ENCODE peak calls at places on chromosomes 11 and 22, in seven cellular contexts. U, W, Z, T, Q, G and S are unnamed samples.

GRCh38 chr11:124086447-124086846 is 28.8 kb upstream of the VWA5A start:
- DNase-seq in U (no peak), W (no peak), Z (no peak), T (no peak), Q (no peak), G (no peak), S (peak)

GRCh38 chr11:75371930-75372876 is 20.7 kb upstream of the ARRB1 start:
- DNase-seq in U (no peak), W (no peak), Z (no peak), T (no peak), Q (no peak), G (peak), S (no peak)

GRCh38 chr11:120629407-120629806 is 117.9 kb downstream of the GRIK4 start:
- DNase-seq in U (no peak), W (no peak), Z (no peak), T (no peak), Q (no peak), G (no peak), S (no peak)

GRCh38 chr11:12963789-12964536 is 45.2 kb upstream of the RASSF10 start:
- DNase-seq in U (peak), W (peak), Z (peak), T (peak), Q (peak), G (peak), S (peak)

GRCh38 chr11:1573077-1573846 is 1.2 kb upstream of the DUSP8 start:
- DNase-seq in U (peak), W (no peak), Z (no peak), T (no peak), Q (no peak), G (peak), S (no peak)

GRCh38 chr22:36569999-36570398 is 41.0 kb upstream of the EIF3D start:
- DNase-seq in U (no peak), W (peak), Z (no peak), T (no peak), Q (peak), G (no peak), S (no peak)

GRCh38 chr11:69402251-69402892 is 79.1 kb upstream of the LINC01488 start:
- DNase-seq in U (no peak), W (no peak), Z (no peak), T (no peak), Q (no peak), G (no peak), S (no peak)

GRCh38 chr22:24376606-24377005 is 50.8 kb upstream of the ADORA2A start:
- DNase-seq in U (no peak), W (no peak), Z (no peak), T (no peak), Q (no peak), G (no peak), S (no peak)

GRCh38 chr11:101880208-101880607 is 34.6 kb upstream of the CEP126 start:
- DNase-seq in U (no peak), W (peak), Z (no peak), T (no peak), Q (peak), G (no peak), S (no peak)

GRCh38 chr11:94768602-94769511 is 701 bp downstream of the AMOTL1 start:
- DNase-seq in U (no peak), W (peak), Z (peak), T (peak), Q (peak), G (no peak), S (no peak)

GRCh38 chr22:43126506-43127165 is 16.1 kb downstream of the BIK start:
- DNase-seq in U (no peak), W (peak), Z (no peak), T (peak), Q (peak), G (peak), S (no peak)

GRCh38 chr11:17183836-17184235 is 23.9 kb downstream of the PIK3C2A start:
- DNase-seq in U (no peak), W (no peak), Z (no peak), T (no peak), Q (no peak), G (no peak), S (no peak)

GRCh38 chr22:47997612-47998011 is 1235.2 kb downstream of the TBC1D22A start:
- DNase-seq in U (no peak), W (no peak), Z (no peak), T (no peak), Q (no peak), G (no peak), S (no peak)

GRCh38 chr11:133134561-133135173 is 397.6 kb downstream of the OPCML start:
- DNase-seq in U (peak), W (peak), Z (no peak), T (peak), Q (peak), G (peak), S (peak)

GRCh38 chr11:4095509-4096230 is 1.1 kb downstream of the RRM1 start:
- DNase-seq in U (no peak), W (peak), Z (no peak), T (no peak), Q (peak), G (no peak), S (no peak)

GRCh38 chr11:125063429-125064043 is 431 bp downstream of the SLC37A2 start:
- DNase-seq in U (no peak), W (no peak), Z (no peak), T (peak), Q (no peak), G (no peak), S (no peak)

GRCh38 chr11:73585834-73586575 is 11.9 kb downstream of the FAM168A start:
- DNase-seq in U (no peak), W (no peak), Z (no peak), T (no peak), Q (peak), G (no peak), S (no peak)

GRCh38 chr11:44893250-44894216 is 57.1 kb downstream of the TP53I11 start:
- DNase-seq in U (no peak), W (no peak), Z (no peak), T (no peak), Q (no peak), G (peak), S (no peak)

GRCh38 chr11:128302425-128303186 is 284.8 kb downstream of the ETS1 start:
- DNase-seq in U (peak), W (no peak), Z (no peak), T (no peak), Q (no peak), G (no peak), S (no peak)

GRCh38 chr11:11456896-11457295 is 103.8 kb upstream of the CSNK2A3 start:
- DNase-seq in U (no peak), W (no peak), Z (no peak), T (no peak), Q (no peak), G (no peak), S (no peak)

GRCh38 chr11:110764485-110764884 is 52.2 kb upstream of the ARHGAP20 start:
- DNase-seq in U (no peak), W (no peak), Z (no peak), T (no peak), Q (no peak), G (no peak), S (no peak)

GRCh38 chr22:33274214-33274828 is 216.1 kb upstream of the SYN3 start:
- DNase-seq in U (no peak), W (no peak), Z (no peak), T (no peak), Q (no peak), G (peak), S (no peak)

GRCh38 chr22:44181912-44182590 is 1.3 kb downstream of the PARVG start:
- DNase-seq in U (no peak), W (no peak), Z (no peak), T (peak), Q (no peak), G (no peak), S (no peak)

GRCh38 chr22:44180706-44181032 is at the start of gene PARVG:
- DNase-seq in U (peak), W (no peak), Z (no peak), T (no peak), Q (no peak), G (no peak), S (no peak)

GRCh38 chr22:44182591-44183588 is 2.2 kb downstream of the PARVG start:
- DNase-seq in U (peak), W (no peak), Z (no peak), T (peak), Q (no peak), G (peak), S (peak)

GRCh38 chr22:44179989-44180705 is 578 bp upstream of the PARVG start:
- DNase-seq in U (no peak), W (no peak), Z (no peak), T (no peak), Q (no peak), G (no peak), S (no peak)

DNA sequence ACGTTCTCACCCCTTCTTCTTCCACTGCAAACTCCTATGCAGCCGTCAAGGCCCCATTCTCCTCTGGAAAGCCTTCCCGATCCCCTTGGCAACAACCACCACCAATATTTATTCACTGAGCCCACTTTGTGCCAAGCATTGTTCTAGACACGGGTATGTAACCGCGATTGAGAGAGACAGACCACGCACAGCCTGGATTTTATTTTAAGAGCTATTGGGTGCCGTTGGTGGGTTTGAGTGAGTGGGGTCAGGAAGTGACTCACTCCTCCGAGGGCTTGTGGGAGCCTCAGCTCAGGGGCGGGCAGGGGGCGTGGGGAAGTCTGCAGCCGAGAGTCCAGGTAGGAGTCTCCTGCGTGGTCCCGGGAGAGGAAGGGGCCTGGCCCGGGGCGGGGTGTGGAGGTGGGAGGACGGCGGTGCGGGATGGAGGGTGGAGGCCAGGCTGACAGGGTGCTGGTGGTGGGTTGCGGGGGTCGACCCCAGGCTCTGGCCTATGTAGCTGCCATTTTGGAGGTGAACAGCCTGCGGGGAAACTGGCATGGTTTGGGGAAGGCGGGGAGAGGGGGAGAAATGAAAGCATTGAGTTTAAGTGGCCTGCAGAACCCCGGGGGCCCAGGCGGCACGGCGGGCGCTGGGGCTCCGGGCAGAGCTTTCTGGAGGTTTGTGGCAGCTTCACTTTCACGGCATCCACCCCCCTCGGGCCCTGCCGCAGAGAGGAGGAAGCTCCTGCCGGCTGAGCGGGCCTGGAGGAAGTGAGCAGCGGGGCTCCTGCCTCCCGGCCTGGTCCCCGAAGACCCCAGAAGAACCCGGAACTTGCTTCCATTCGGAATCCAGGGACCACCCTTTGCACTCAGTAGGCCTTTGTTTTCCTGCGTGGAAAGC is 547 bp downstream of the PARVG start:
- DNase-seq in U (peak), W (no peak), Z (no peak), T (peak), Q (no peak), G (peak), S (no peak)
- H3K27ac ChIP-seq in U (peak), W (no peak), Z (peak), T (no peak), Q (no peak), G (peak), S (peak)

DNA sequence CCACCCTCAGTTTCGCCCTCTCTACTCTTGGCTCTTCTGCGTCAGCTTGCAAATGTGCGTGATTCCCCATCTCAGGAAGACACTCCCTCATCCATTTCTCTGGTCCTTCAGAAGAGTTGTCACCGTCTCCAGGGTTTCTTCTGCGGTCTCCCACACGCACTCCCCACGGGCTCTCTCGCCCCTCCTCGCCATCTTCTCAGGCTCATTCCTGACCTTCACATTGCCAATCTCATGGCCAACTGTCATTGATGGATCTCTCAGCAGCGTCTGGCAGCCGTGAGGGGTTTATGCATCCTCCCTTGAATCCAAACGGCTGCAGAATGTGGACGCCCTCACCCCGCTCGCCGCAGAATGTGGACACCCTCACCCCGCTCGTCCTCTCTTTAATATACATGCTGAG is 10.5 kb downstream of the SYNGR1 start:
- DNase-seq in U (no peak), W (no peak), Z (no peak), T (no peak), Q (no peak), G (no peak), S (no peak)
- H3K27ac ChIP-seq in U (no peak), W (no peak), Z (no peak), T (no peak), Q (no peak), G (no peak), S (no peak)

GRCh38 chr11:60950933-60951610 is 904 bp downstream of the SLC15A3 start:
- DNase-seq in U (peak), W (no peak), Z (no peak), T (peak), Q (no peak), G (no peak), S (no peak)
- H3K27ac ChIP-seq in U (no peak), W (no peak), Z (peak), T (no peak), Q (no peak), G (no peak), S (no peak)

DNA sequence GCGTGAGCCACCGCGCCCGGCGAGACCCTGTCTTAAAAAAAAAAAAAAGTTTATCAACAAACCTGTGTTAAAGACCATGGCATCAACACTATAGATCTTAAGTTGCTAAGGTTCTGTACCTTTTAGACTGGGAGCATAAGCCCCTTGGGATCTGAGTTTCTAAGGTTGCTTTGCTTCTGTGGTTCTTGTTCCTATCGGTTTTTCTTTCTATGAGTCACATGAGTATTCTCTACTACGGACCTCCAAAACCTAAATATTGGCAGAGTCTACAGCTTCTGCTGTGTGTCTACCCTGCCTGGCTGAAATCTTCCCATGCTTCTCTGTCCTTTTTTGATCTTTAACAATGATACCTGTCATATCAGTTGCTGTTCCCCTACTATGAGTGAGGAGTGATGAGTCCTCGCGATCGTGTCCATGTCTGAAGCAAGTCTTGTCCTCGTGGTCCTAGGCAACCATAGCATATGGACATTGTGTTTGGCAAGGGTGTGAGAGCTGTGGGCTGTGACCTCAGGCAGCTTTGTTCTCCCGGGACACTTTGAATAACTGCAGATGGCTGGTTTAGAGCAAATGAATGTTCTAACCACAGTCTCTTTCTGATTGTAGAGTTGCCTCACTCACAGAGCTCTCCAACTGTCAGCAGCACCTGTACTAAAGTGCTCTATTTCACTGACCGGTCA is 9.0 kb upstream of the DLAT start:
- DNase-seq in U (no peak), W (no peak), Z (no peak), T (no peak), Q (peak), G (no peak), S (no peak)
- H3K27ac ChIP-seq in U (no peak), W (no peak), Z (no peak), T (no peak), Q (peak), G (no peak), S (no peak)

DNA sequence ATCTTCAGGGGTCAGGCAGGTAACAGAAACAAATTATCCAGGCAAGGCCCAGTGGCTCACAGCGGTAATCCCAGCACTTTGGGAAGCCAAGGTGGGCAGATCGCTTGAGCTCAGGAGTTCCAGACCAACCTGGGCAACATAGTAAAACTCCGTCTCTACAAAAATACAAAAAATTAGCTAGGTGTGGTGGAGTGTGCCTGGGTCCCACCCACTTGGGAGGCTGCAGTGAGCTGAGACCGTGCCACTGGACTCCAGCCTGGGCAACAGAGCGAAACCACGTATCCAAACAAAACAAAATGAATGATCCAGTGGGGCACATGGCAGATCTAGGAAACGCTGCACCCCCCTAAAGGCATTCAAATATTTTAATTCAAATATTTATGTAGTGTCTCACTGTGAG is 9.9 kb downstream of the NUMA1 start:
- DNase-seq in U (no peak), W (no peak), Z (no peak), T (no peak), Q (no peak), G (no peak), S (no peak)
- H3K27ac ChIP-seq in U (no peak), W (peak), Z (peak), T (peak), Q (peak), G (peak), S (peak)

DNA sequence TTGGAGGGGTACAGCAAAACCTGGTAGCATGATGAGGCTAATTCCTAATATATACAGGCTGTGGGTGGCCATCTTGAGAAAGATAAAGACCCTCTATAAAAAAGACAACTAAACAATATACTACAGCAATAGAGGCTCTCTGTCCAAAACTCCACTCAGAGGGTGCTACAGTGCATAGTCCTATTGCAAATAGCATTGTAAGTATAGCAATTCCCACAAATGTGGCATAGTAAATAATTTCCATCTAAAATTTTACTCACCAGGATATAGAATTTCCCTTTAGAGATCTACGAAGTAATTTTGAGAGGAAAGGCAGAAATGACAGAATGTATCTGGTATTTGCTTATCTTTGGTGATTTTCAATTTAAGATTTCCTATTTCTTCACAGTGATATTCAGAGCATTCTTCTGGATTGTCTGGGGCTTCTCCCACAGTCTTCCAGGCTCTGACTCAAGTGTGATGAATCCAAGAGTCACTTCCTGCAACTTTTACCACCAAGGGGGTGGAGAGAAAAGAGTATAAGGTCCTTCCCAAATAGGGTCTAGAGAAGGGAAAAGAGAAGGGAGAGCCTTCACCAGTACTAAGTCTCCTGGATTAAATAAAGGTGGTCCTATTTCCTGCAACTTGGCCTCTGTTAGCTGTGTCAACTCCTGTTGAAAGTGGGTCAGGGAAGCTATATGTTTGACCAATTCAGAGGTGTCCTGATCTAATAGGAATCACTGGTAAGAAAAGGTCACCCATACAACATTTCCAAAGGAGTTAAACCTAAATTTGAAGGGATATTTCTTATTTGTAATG is 1054.7 kb upstream of the CNTN5 start:
- DNase-seq in U (no peak), W (peak), Z (no peak), T (no peak), Q (peak), G (no peak), S (no peak)
- H3K27ac ChIP-seq in U (no peak), W (peak), Z (no peak), T (no peak), Q (peak), G (no peak), S (no peak)

GRCh38 chr22:22011964-22012363 is 29.4 kb upstream of the TOP3B start:
- DNase-seq in U (no peak), W (no peak), Z (no peak), T (no peak), Q (no peak), G (no peak), S (no peak)
- H3K27ac ChIP-seq in U (no peak), W (no peak), Z (no peak), T (no peak), Q (no peak), G (no peak), S (no peak)